ENCODE peak calls at places on chromosomes 2 and 18, in ten cellular contexts. One of them, this sample, is unnamed.

GRCh38 chr2:30136729-30137444 is 9.9 kb upstream of the YPEL5 start:
- DNase-seq in endothelial cell of umbilical vein: peak
- DNase-seq in epithelial cell of esophagus: peak
- DNase-seq in cardiac muscle cell: no peak
- DNase-seq in HFF-Myc: no peak
- DNase-seq in dorsolateral prefrontal cortex: no peak
- DNase-seq in cardiac fibroblast: peak
- DNase-seq in GM12864: no peak
- DNase-seq in esophagus squamous epithelium: no peak
- DNase-seq in BJ: no peak
- DNase-seq in this sample: no peak

GRCh38 chr2:146496248-146496647 is 1348.6 kb upstream of the ACVR2A start:
- DNase-seq in BJ: no peak
- DNase-seq in dorsolateral prefrontal cortex: no peak
- DNase-seq in GM12864: no peak
- DNase-seq in esophagus squamous epithelium: no peak
- DNase-seq in cardiac fibroblast: no peak
- DNase-seq in endothelial cell of umbilical vein: no peak
- DNase-seq in epithelial cell of esophagus: no peak
- DNase-seq in cardiac muscle cell: no peak
- DNase-seq in HFF-Myc: no peak
- DNase-seq in this sample: no peak

GRCh38 chr2:74286725-74287124 is 56.5 kb downstream of the SLC4A5 start:
- DNase-seq in epithelial cell of esophagus: no peak
- DNase-seq in HFF-Myc: no peak
- DNase-seq in esophagus squamous epithelium: no peak
- DNase-seq in GM12864: no peak
- DNase-seq in BJ: no peak
- DNase-seq in endothelial cell of umbilical vein: no peak
- DNase-seq in dorsolateral prefrontal cortex: no peak
- DNase-seq in cardiac muscle cell: no peak
- DNase-seq in cardiac fibroblast: no peak
- DNase-seq in this sample: no peak

GRCh38 chr2:201880620-201881381 is 74.5 kb downstream of the CDK15 start:
- DNase-seq in esophagus squamous epithelium: no peak
- DNase-seq in cardiac muscle cell: no peak
- DNase-seq in HFF-Myc: peak
- DNase-seq in cardiac fibroblast: peak
- DNase-seq in BJ: peak
- DNase-seq in epithelial cell of esophagus: no peak
- DNase-seq in endothelial cell of umbilical vein: no peak
- DNase-seq in GM12864: no peak
- DNase-seq in dorsolateral prefrontal cortex: no peak
- DNase-seq in this sample: peak

GRCh38 chr2:143397886-143398614 is 268.8 kb downstream of the ARHGAP15 start:
- DNase-seq in epithelial cell of esophagus: peak
- DNase-seq in esophagus squamous epithelium: no peak
- DNase-seq in BJ: peak
- DNase-seq in endothelial cell of umbilical vein: no peak
- DNase-seq in cardiac muscle cell: no peak
- DNase-seq in cardiac fibroblast: peak
- DNase-seq in GM12864: no peak
- DNase-seq in HFF-Myc: peak
- DNase-seq in dorsolateral prefrontal cortex: no peak
- DNase-seq in this sample: peak

GRCh38 chr2:26483957-26484565 is 6.1 kb upstream of the OTOF start:
- DNase-seq in GM12864: no peak
- DNase-seq in HFF-Myc: no peak
- DNase-seq in dorsolateral prefrontal cortex: no peak
- DNase-seq in cardiac fibroblast: no peak
- DNase-seq in epithelial cell of esophagus: no peak
- DNase-seq in endothelial cell of umbilical vein: no peak
- DNase-seq in BJ: no peak
- DNase-seq in cardiac muscle cell: no peak
- DNase-seq in esophagus squamous epithelium: no peak
- DNase-seq in this sample: no peak

GRCh38 chr2:33167655-33168245 is 221.0 kb downstream of the LTBP1 start:
- DNase-seq in cardiac muscle cell: no peak
- DNase-seq in endothelial cell of umbilical vein: no peak
- DNase-seq in BJ: no peak
- DNase-seq in GM12864: no peak
- DNase-seq in cardiac fibroblast: peak
- DNase-seq in dorsolateral prefrontal cortex: no peak
- DNase-seq in HFF-Myc: no peak
- DNase-seq in epithelial cell of esophagus: no peak
- DNase-seq in esophagus squamous epithelium: no peak
- DNase-seq in this sample: peak

GRCh38 chr18:24657461-24657860 is 197.0 kb downstream of the HRH4 start:
- DNase-seq in BJ: no peak
- DNase-seq in dorsolateral prefrontal cortex: no peak
- DNase-seq in cardiac fibroblast: no peak
- DNase-seq in cardiac muscle cell: peak
- DNase-seq in endothelial cell of umbilical vein: peak
- DNase-seq in HFF-Myc: no peak
- DNase-seq in esophagus squamous epithelium: no peak
- DNase-seq in epithelial cell of esophagus: no peak
- DNase-seq in GM12864: no peak
- DNase-seq in this sample: no peak

GRCh38 chr2:220078439-220078838 is 451.0 kb downstream of the SLC4A3 start:
- DNase-seq in esophagus squamous epithelium: no peak
- DNase-seq in epithelial cell of esophagus: no peak
- DNase-seq in HFF-Myc: no peak
- DNase-seq in endothelial cell of umbilical vein: no peak
- DNase-seq in BJ: peak
- DNase-seq in GM12864: no peak
- DNase-seq in dorsolateral prefrontal cortex: no peak
- DNase-seq in cardiac fibroblast: no peak
- DNase-seq in cardiac muscle cell: no peak
- DNase-seq in this sample: peak

GRCh38 chr2:176157499-176158305 is 595 bp downstream of the HOXD3 start:
- DNase-seq in GM12864: no peak
- DNase-seq in endothelial cell of umbilical vein: peak
- DNase-seq in BJ: no peak
- DNase-seq in esophagus squamous epithelium: no peak
- DNase-seq in cardiac fibroblast: no peak
- DNase-seq in epithelial cell of esophagus: no peak
- DNase-seq in HFF-Myc: no peak
- DNase-seq in cardiac muscle cell: no peak
- DNase-seq in dorsolateral prefrontal cortex: no peak
- DNase-seq in this sample: no peak
- H3K4me3 ChIP-seq in GM12864: no peak
- H3K4me3 ChIP-seq in endothelial cell of umbilical vein: peak
- H3K4me3 ChIP-seq in BJ: no peak
- H3K4me3 ChIP-seq in esophagus squamous epithelium: no peak
- H3K4me3 ChIP-seq in cardiac fibroblast: no peak
- H3K4me3 ChIP-seq in epithelial cell of esophagus: no peak
- H3K4me3 ChIP-seq in HFF-Myc: no peak
- H3K4me3 ChIP-seq in cardiac muscle cell: peak
- H3K4me3 ChIP-seq in dorsolateral prefrontal cortex: no peak
- H3K4me3 ChIP-seq in this sample: no peak

GRCh38 chr2:127526940-127527804 is 883 bp upstream of the IWS1 start:
- DNase-seq in BJ: no peak
- DNase-seq in endothelial cell of umbilical vein: no peak
- DNase-seq in epithelial cell of esophagus: peak
- DNase-seq in esophagus squamous epithelium: no peak
- DNase-seq in HFF-Myc: no peak
- DNase-seq in dorsolateral prefrontal cortex: no peak
- DNase-seq in cardiac muscle cell: no peak
- DNase-seq in GM12864: no peak
- DNase-seq in cardiac fibroblast: no peak
- DNase-seq in this sample: peak

GRCh38 chr2:127525692-127526141 is 572 bp downstream of the IWS1 start:
- DNase-seq in endothelial cell of umbilical vein: no peak
- DNase-seq in HFF-Myc: no peak
- DNase-seq in cardiac muscle cell: peak
- DNase-seq in GM12864: no peak
- DNase-seq in cardiac fibroblast: peak
- DNase-seq in BJ: no peak
- DNase-seq in dorsolateral prefrontal cortex: no peak
- DNase-seq in esophagus squamous epithelium: no peak
- DNase-seq in epithelial cell of esophagus: peak
- DNase-seq in this sample: peak

GRCh38 chr2:127520424-127520823 is 5.9 kb downstream of the IWS1 start:
- DNase-seq in HFF-Myc: no peak
- DNase-seq in GM12864: no peak
- DNase-seq in esophagus squamous epithelium: no peak
- DNase-seq in BJ: no peak
- DNase-seq in cardiac muscle cell: no peak
- DNase-seq in cardiac fibroblast: no peak
- DNase-seq in endothelial cell of umbilical vein: no peak
- DNase-seq in epithelial cell of esophagus: no peak
- DNase-seq in dorsolateral prefrontal cortex: no peak
- DNase-seq in this sample: no peak

GRCh38 chr2:127526142-127526939 is at the start of gene IWS1:
- DNase-seq in epithelial cell of esophagus: peak
- DNase-seq in esophagus squamous epithelium: peak
- DNase-seq in BJ: peak
- DNase-seq in dorsolateral prefrontal cortex: peak
- DNase-seq in cardiac muscle cell: peak
- DNase-seq in cardiac fibroblast: peak
- DNase-seq in HFF-Myc: peak
- DNase-seq in GM12864: peak
- DNase-seq in endothelial cell of umbilical vein: peak
- DNase-seq in this sample: peak

DNA sequence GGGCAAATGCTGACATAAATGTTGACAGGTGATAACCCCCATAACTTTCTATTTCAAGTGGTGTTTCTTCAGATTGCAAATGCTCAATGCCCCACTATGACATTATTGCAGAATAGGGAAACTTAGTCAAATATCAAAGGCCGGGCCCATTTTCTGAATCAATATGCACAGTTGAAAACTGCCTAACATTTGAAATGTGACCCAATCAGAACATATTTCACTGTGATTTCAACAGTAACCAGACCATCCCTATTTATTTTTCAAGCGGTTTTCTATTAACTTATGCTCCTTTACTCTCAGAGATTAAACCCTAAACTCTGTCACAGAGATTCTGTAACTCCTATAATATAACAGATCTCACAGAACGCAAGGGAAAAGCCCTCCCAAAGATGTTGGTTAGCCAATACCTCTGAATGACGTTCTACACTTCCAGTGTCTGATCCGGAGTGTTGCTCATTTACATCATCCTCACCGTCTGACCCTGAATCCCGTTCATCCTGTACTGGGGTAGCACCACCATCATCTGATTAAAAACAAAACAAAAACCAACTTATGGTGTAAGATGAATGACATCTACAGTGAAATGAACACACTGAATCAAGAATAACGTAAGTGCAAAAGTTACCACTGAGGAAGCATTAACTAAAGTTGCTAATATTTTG is 2.9 kb downstream of the IWS1 start:
- DNase-seq in cardiac muscle cell: no peak
- DNase-seq in HFF-Myc: no peak
- DNase-seq in BJ: no peak
- DNase-seq in dorsolateral prefrontal cortex: no peak
- DNase-seq in GM12864: no peak
- DNase-seq in endothelial cell of umbilical vein: no peak
- DNase-seq in epithelial cell of esophagus: no peak
- DNase-seq in cardiac fibroblast: no peak
- DNase-seq in esophagus squamous epithelium: no peak
- DNase-seq in this sample: peak
- H3K4me3 ChIP-seq in cardiac muscle cell: no peak
- H3K4me3 ChIP-seq in HFF-Myc: no peak
- H3K4me3 ChIP-seq in BJ: no peak
- H3K4me3 ChIP-seq in dorsolateral prefrontal cortex: no peak
- H3K4me3 ChIP-seq in GM12864: no peak
- H3K4me3 ChIP-seq in endothelial cell of umbilical vein: no peak
- H3K4me3 ChIP-seq in epithelial cell of esophagus: no peak
- H3K4me3 ChIP-seq in cardiac fibroblast: no peak
- H3K4me3 ChIP-seq in esophagus squamous epithelium: no peak
- H3K4me3 ChIP-seq in this sample: no peak

DNA sequence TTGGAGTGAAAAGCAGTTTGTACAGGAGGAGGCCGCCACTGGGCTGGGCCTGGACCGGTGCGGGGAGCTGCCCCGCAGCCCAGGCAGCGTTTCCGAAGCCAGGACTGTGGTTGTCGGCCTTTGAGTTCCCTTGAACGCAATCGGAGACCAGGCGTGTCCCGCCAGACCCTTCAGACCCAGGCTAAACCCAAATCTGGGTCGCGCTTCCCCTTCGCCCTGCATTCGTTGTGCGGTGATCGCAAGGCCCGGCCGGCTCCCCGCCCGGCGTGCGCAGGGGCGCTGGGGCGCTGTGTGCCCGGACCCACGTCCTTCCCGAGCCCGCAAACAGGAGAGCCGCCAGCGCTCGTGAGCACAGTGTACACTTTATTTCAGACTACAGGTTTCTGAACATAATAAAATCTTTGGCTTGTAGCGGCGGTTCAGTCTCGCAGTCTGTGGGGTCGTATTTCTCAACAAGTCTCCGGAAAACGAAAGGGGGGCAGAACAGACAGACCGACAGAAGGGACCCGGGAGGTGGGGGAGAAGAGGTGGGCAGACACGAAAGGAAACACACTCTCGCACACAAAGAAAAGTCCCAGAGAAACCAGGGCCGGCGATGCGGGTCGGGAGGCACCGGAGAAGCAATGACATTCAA is 5.5 kb downstream of the EN1 start:
- DNase-seq in BJ: no peak
- DNase-seq in endothelial cell of umbilical vein: peak
- DNase-seq in GM12864: no peak
- DNase-seq in esophagus squamous epithelium: no peak
- DNase-seq in cardiac fibroblast: no peak
- DNase-seq in dorsolateral prefrontal cortex: no peak
- DNase-seq in cardiac muscle cell: no peak
- DNase-seq in HFF-Myc: no peak
- DNase-seq in epithelial cell of esophagus: no peak
- DNase-seq in this sample: no peak
- H3K4me3 ChIP-seq in BJ: no peak
- H3K4me3 ChIP-seq in endothelial cell of umbilical vein: no peak
- H3K4me3 ChIP-seq in GM12864: no peak
- H3K4me3 ChIP-seq in esophagus squamous epithelium: peak
- H3K4me3 ChIP-seq in cardiac fibroblast: no peak
- H3K4me3 ChIP-seq in dorsolateral prefrontal cortex: no peak
- H3K4me3 ChIP-seq in cardiac muscle cell: no peak
- H3K4me3 ChIP-seq in HFF-Myc: no peak
- H3K4me3 ChIP-seq in epithelial cell of esophagus: no peak
- H3K4me3 ChIP-seq in this sample: no peak

GRCh38 chr2:95121495-95122196 is at the start of gene MRPS5:
- DNase-seq in esophagus squamous epithelium: no peak
- DNase-seq in dorsolateral prefrontal cortex: peak
- DNase-seq in GM12864: peak
- DNase-seq in endothelial cell of umbilical vein: peak
- DNase-seq in HFF-Myc: peak
- DNase-seq in BJ: peak
- DNase-seq in cardiac fibroblast: peak
- DNase-seq in cardiac muscle cell: peak
- DNase-seq in epithelial cell of esophagus: peak
- DNase-seq in this sample: peak

GRCh38 chr2:95122197-95122551 is 566 bp upstream of the MRPS5 start:
- DNase-seq in cardiac fibroblast: no peak
- DNase-seq in GM12864: no peak
- DNase-seq in HFF-Myc: no peak
- DNase-seq in endothelial cell of umbilical vein: no peak
- DNase-seq in esophagus squamous epithelium: no peak
- DNase-seq in BJ: no peak
- DNase-seq in dorsolateral prefrontal cortex: no peak
- DNase-seq in cardiac muscle cell: no peak
- DNase-seq in epithelial cell of esophagus: no peak
- DNase-seq in this sample: no peak

GRCh38 chr2:95115418-95115817 is 6.2 kb downstream of the MRPS5 start:
- DNase-seq in dorsolateral prefrontal cortex: peak
- DNase-seq in HFF-Myc: peak
- DNase-seq in esophagus squamous epithelium: no peak
- DNase-seq in epithelial cell of esophagus: peak
- DNase-seq in GM12864: peak
- DNase-seq in BJ: peak
- DNase-seq in cardiac fibroblast: peak
- DNase-seq in endothelial cell of umbilical vein: peak
- DNase-seq in cardiac muscle cell: peak
- DNase-seq in this sample: peak

GRCh38 chr2:95121150-95121494 is 486 bp downstream of the MRPS5 start:
- DNase-seq in epithelial cell of esophagus: no peak
- DNase-seq in esophagus squamous epithelium: no peak
- DNase-seq in HFF-Myc: no peak
- DNase-seq in cardiac fibroblast: peak
- DNase-seq in cardiac muscle cell: no peak
- DNase-seq in GM12864: no peak
- DNase-seq in endothelial cell of umbilical vein: peak
- DNase-seq in BJ: peak
- DNase-seq in dorsolateral prefrontal cortex: no peak
- DNase-seq in this sample: peak
- H3K4me3 ChIP-seq in epithelial cell of esophagus: peak
- H3K4me3 ChIP-seq in esophagus squamous epithelium: peak
- H3K4me3 ChIP-seq in HFF-Myc: peak
- H3K4me3 ChIP-seq in cardiac fibroblast: peak
- H3K4me3 ChIP-seq in cardiac muscle cell: peak
- H3K4me3 ChIP-seq in GM12864: peak
- H3K4me3 ChIP-seq in endothelial cell of umbilical vein: peak
- H3K4me3 ChIP-seq in BJ: peak
- H3K4me3 ChIP-seq in dorsolateral prefrontal cortex: peak
- H3K4me3 ChIP-seq in this sample: peak

This sample was measured in choroid plexus epithelial cell.